ENCODE peak calls at places on chromosomes 5 and 9, in seven cellular contexts. S is effector memory CD8-positive, alpha-beta T cell; F is nucleus accumbens; R is stimulated activated naive CD8-positive, alpha-beta T cell treated with anti-CD3 and anti-CD28 coated beads, Interleukin-15, Interleukin-2, amounts not matched to agents 100 U/mL and 50 U/mL, for 24 hours; Y is GM13976; J is heart left ventricle; T is activated CD4-positive, alpha-beta T cell treated with anti-CD3 and anti-CD28 coated beads, Interleukin-2, amount 50 U/mL, for 48 hours. E is an unnamed sample.

GRCh38 chr5:178399723-178400115 is 167.1 kb upstream of the PHYKPL start:
- DNase-seq in S (no peak), R (no peak), F (no peak), Y (no peak), J (no peak), T (no peak), E (peak; percentile 30)

GRCh38 chr9:34452568-34452967 is 5.8 kb downstream of the FAM219A start:
- DNase-seq in F (no peak), R (no peak), T (no peak), J (no peak), Y (no peak), S (no peak), E (no peak)

GRCh38 chr5:100803391-100803790 is 99.7 kb downstream of the ST8SIA4 start:
- DNase-seq in Y (no peak), T (no peak), J (no peak), S (no peak), R (no peak), F (no peak), E (peak; percentile 27)

GRCh38 chr5:85453026-85453349 is 1068.3 kb upstream of the EDIL3 start:
- DNase-seq in S (no peak), R (no peak), Y (no peak), J (no peak), F (no peak), T (no peak), E (no peak)

GRCh38 chr5:75052461-75053285 is at the start of gene GCNT4:
- DNase-seq in R (peak; percentile 65), T (peak; percentile 60), S (peak; percentile 54), J (peak; percentile 74), F (no peak), Y (peak; percentile 55), E (no peak)

GRCh38 chr5:149422429-149423286 is 43.6 kb upstream of the IL17B start:
- DNase-seq in Y (no peak), F (no peak), J (peak; percentile 85), S (no peak), T (no peak), R (no peak), E (no peak)

GRCh38 chr9:100064872-100065581 is 33.8 kb downstream of the ERP44 start:
- DNase-seq in J (no peak), S (no peak), R (no peak), T (no peak), F (no peak), Y (no peak), E (no peak)

GRCh38 chr5:160831801-160832200 is 20.2 kb downstream of the ATP10B start:
- DNase-seq in F (no peak), T (no peak), J (no peak), S (no peak), R (no peak), Y (no peak), E (no peak)

GRCh38 chr5:136186786-136187185 is 6.2 kb downstream of the SMIM32 start:
- DNase-seq in S (no peak), J (no peak), Y (no peak), R (no peak), T (no peak), F (no peak), E (no peak)

GRCh38 chr9:106773750-106774149 is 89.2 kb upstream of the ZNF462 start:
- DNase-seq in T (no peak), J (no peak), S (no peak), F (no peak), R (no peak), Y (no peak), E (no peak)

GRCh38 chr5:74009502-74009901 is 383.5 kb downstream of the ARHGEF28 start:
- DNase-seq in T (no peak), F (no peak), J (no peak), Y (no peak), R (no peak), S (no peak), E (no peak)

GRCh38 chr9:115207003-115207837 is 89.3 kb upstream of the TNC start:
- DNase-seq in Y (no peak), S (no peak), T (peak; percentile 15), J (no peak), F (no peak), R (no peak), E (no peak)

GRCh38 chr5:179120421-179120861 is 60.3 kb downstream of the ZNF354C start:
- DNase-seq in R (no peak), Y (no peak), J (no peak), S (no peak), F (no peak), T (no peak), E (no peak)

GRCh38 chr9:3441197-3441816 is 84.5 kb downstream of the RFX3 start:
- DNase-seq in Y (peak; percentile 36), T (peak; percentile 54), S (peak; percentile 27), J (no peak), R (peak; percentile 31), F (no peak), E (peak; percentile 41)

GRCh38 chr9:13614060-13614459 is 334.6 kb upstream of the MPDZ start:
- DNase-seq in R (no peak), J (no peak), Y (no peak), F (no peak), S (no peak), T (no peak), E (no peak)

GRCh38 chr9:107693620-107694326 is 204.2 kb upstream of the KLF4 start:
- DNase-seq in T (no peak), S (no peak), J (no peak), F (no peak), Y (no peak), R (no peak), E (peak; percentile 33)

GRCh38 chr5:40841068-40841805 is at the start of gene CARD6:
- DNase-seq in R (no peak), T (no peak), F (no peak), S (no peak), J (no peak), Y (peak; percentile 29), E (no peak)